ENCODE peak calls at places on chromosomes 12 and 14, in ten cellular contexts. Y is stimulated activated CD4-positive, alpha-beta T cell treated with anti-CD3 and anti-CD28 coated beads, TNF-alpha, amount 100 ng/mL, for 24 hours; U is cardiac muscle cell; A is T-helper 2 cell; V is activated T-cell treated with anti-CD3 and anti-CD28 coated beads, Interleukin-2, amount 50 U/mL, for 72 hours; E is NCI-H1105; P is midbrain; I is CD4-positive, alpha-beta T cell; D is endothelial cell of umbilical vein; Q is lower lobe of right lung. G is an unnamed sample.

GRCh38 chr12:26767116-26767515 is 65.9 kb downstream of the ITPR2 start:
- DNase-seq in Y (no peak), U (no peak), A (no peak), V (no peak), E (no peak), P (no peak), I (no peak), D (peak), Q (no peak), G (no peak)

GRCh38 chr12:124233846-124234620 is 60.9 kb upstream of the RFLNA start:
- DNase-seq in Y (no peak), U (no peak), A (no peak), V (no peak), E (no peak), P (no peak), I (no peak), D (peak), Q (no peak), G (no peak)

GRCh38 chr14:86038401-86038985 is 508.5 kb downstream of the FLRT2 start:
- DNase-seq in Y (peak), U (peak), A (peak), V (peak), E (no peak), P (peak), I (peak), D (peak), Q (peak), G (peak)

GRCh38 chr14:49449749-49450148 is 136.4 kb downstream of the RPS29 start:
- DNase-seq in Y (no peak), U (no peak), A (no peak), V (no peak), E (no peak), P (no peak), I (no peak), D (no peak), Q (no peak), G (no peak)

GRCh38 chr12:82057770-82058169 is 298.6 kb upstream of the PPFIA2 start:
- DNase-seq in Y (no peak), U (no peak), A (no peak), V (no peak), E (no peak), P (peak), I (no peak), D (no peak), Q (no peak), G (no peak)

GRCh38 chr12:132352896-132353800 is 23.8 kb upstream of the GALNT9 start:
- DNase-seq in Y (no peak), U (no peak), A (no peak), V (no peak), E (no peak), P (no peak), I (no peak), D (no peak), Q (peak), G (peak)

GRCh38 chr14:102817942-102818940 is 41.0 kb downstream of the TRAF3 start:
- DNase-seq in Y (no peak), U (no peak), A (no peak), V (peak), E (no peak), P (no peak), I (no peak), D (no peak), Q (no peak), G (no peak)

GRCh38 chr14:79861111-79861510 is 350.2 kb downstream of the DIO2 start:
- DNase-seq in Y (no peak), U (no peak), A (no peak), V (no peak), E (no peak), P (no peak), I (no peak), D (no peak), Q (no peak), G (peak)

GRCh38 chr14:26596722-26597030 is 1.2 kb downstream of the NOVA1 start:
- DNase-seq in Y (no peak), U (peak), A (no peak), V (no peak), E (no peak), P (no peak), I (no peak), D (peak), Q (no peak), G (peak)

GRCh38 chr12:6869049-6870021 is 2.0 kb downstream of the TPI1 start:
- DNase-seq in Y (peak), U (peak), A (peak), V (peak), E (peak), P (peak), I (peak), D (peak), Q (peak), G (peak)

GRCh38 chr12:130813949-130814348 is 25.1 kb downstream of the STX2 start:
- DNase-seq in Y (no peak), U (no peak), A (no peak), V (no peak), E (no peak), P (no peak), I (no peak), D (no peak), Q (no peak), G (no peak)

GRCh38 chr14:89409961-89410360 is 7.1 kb downstream of the FOXN3 start:
- DNase-seq in Y (no peak), U (no peak), A (no peak), V (no peak), E (no peak), P (no peak), I (no peak), D (no peak), Q (no peak), G (no peak)

GRCh38 chr12:121783771-121784170 is 9.7 kb downstream of the RHOF start:
- DNase-seq in Y (no peak), U (no peak), A (no peak), V (no peak), E (no peak), P (no peak), I (no peak), D (no peak), Q (no peak), G (no peak)

GRCh38 chr14:91315844-91316267 is 71.4 kb upstream of the GPR68 start:
- DNase-seq in Y (peak), U (no peak), A (peak), V (peak), E (no peak), P (no peak), I (peak), D (no peak), Q (no peak), G (no peak)

GRCh38 chr14:65226824-65227604 is 124.7 kb upstream of the MAX start:
- DNase-seq in Y (no peak), U (no peak), A (no peak), V (no peak), E (no peak), P (no peak), I (no peak), D (no peak), Q (no peak), G (peak)

GRCh38 chr14:90384543-90384911 is 12.3 kb upstream of the CALM1 start:
- DNase-seq in Y (no peak), U (no peak), A (no peak), V (peak), E (no peak), P (no peak), I (no peak), D (no peak), Q (no peak), G (no peak)

GRCh38 chr12:27652174-27652763 is 44.0 kb upstream of the REP15 start:
- DNase-seq in Y (no peak), U (peak), A (no peak), V (peak), E (peak), P (peak), I (peak), D (peak), Q (no peak), G (peak)

GRCh38 chr12:52946334-52946733 is 2.6 kb upstream of the KRT18 start:
- DNase-seq in Y (no peak), U (no peak), A (no peak), V (no peak), E (no peak), P (no peak), I (no peak), D (peak), Q (no peak), G (no peak)

GRCh38 chr12:132173135-132174014 is 29.1 kb downstream of the NOC4L start:
- DNase-seq in Y (no peak), U (no peak), A (no peak), V (no peak), E (no peak), P (no peak), I (no peak), D (no peak), Q (no peak), G (no peak)

GRCh38 chr12:95943231-95943842 is at the start of gene AMDHD1:
- DNase-seq in Y (peak), U (peak), A (peak), V (peak), E (peak), P (peak), I (peak), D (peak), Q (peak), G (peak)

GRCh38 chr14:89371600-89371999 is 45.4 kb downstream of the FOXN3 start:
- DNase-seq in Y (no peak), U (no peak), A (no peak), V (no peak), E (no peak), P (no peak), I (no peak), D (no peak), Q (no peak), G (no peak)

GRCh38 chr12:54650409-54650808 is 2.2 kb upstream of the DCD start:
- DNase-seq in Y (no peak), U (no peak), A (no peak), V (no peak), E (no peak), P (no peak), I (no peak), D (no peak), Q (no peak), G (no peak)

GRCh38 chr12:1496162-1496925 is 98.0 kb downstream of the FBXL14 start:
- DNase-seq in Y (no peak), U (no peak), A (no peak), V (no peak), E (no peak), P (no peak), I (no peak), D (no peak), Q (no peak), G (no peak)

GRCh38 chr14:33957993-33958392 is 7.1 kb upstream of the EGLN3 start:
- DNase-seq in Y (no peak), U (no peak), A (no peak), V (no peak), E (no peak), P (no peak), I (no peak), D (no peak), Q (no peak), G (no peak)

GRCh38 chr14:59631237-59631636 is 54.6 kb upstream of the CCDC175 start:
- DNase-seq in Y (no peak), U (no peak), A (no peak), V (no peak), E (peak), P (no peak), I (no peak), D (no peak), Q (no peak), G (peak)

GRCh38 chr12:114834621-114835020 is 150.6 kb upstream of the TBX3 start:
- DNase-seq in Y (no peak), U (no peak), A (no peak), V (no peak), E (no peak), P (no peak), I (no peak), D (no peak), Q (no peak), G (no peak)

GRCh38 chr14:98227000-98227726 is 1044.8 kb downstream of the BCL11B start:
- DNase-seq in Y (peak), U (no peak), A (peak), V (peak), E (no peak), P (no peak), I (peak), D (no peak), Q (no peak), G (no peak)

GRCh38 chr12:124581299-124581698 is 13.9 kb upstream of the NCOR2 start:
- DNase-seq in Y (no peak), U (no peak), A (no peak), V (no peak), E (no peak), P (no peak), I (no peak), D (peak), Q (no peak), G (no peak)

GRCh38 chr12:69570545-69571399 is 14.5 kb upstream of the CCT2 start:
- DNase-seq in Y (peak), U (peak), A (peak), V (peak), E (peak), P (peak), I (peak), D (peak), Q (no peak), G (peak)

GRCh38 chr12:54038760-54039414 is 6.0 kb downstream of the HOXC5 start:
- DNase-seq in Y (no peak), U (no peak), A (no peak), V (no peak), E (no peak), P (no peak), I (no peak), D (no peak), Q (no peak), G (no peak)

GRCh38 chr14:54877015-54877702 is 25.5 kb downstream of the GCH1 start:
- DNase-seq in Y (no peak), U (no peak), A (no peak), V (no peak), E (no peak), P (no peak), I (no peak), D (peak), Q (no peak), G (no peak)

GRCh38 chr12:6553051-6553868 is 2.6 kb downstream of the IFFO1 start:
- DNase-seq in Y (no peak), U (no peak), A (no peak), V (no peak), E (no peak), P (peak), I (no peak), D (no peak), Q (no peak), G (peak)

G was measured in A673.